ENCODE peak calls at places on chromosomes 12 and 14, in six cellular contexts. One of them, this sample, is unnamed.

GRCh38 chr14:31898835-31899528 is 178.1 kb upstream of the ARHGAP5 start:
- DNase-seq in RWPE1: no peak
- DNase-seq in esophagus squamous epithelium: no peak
- DNase-seq in CD8-positive, alpha-beta T cell: no peak
- DNase-seq in stomach: no peak
- DNase-seq in colonic mucosa: no peak
- DNase-seq in this sample: no peak

GRCh38 chr14:64937821-64938193 is 4.7 kb downstream of the GPX2 start:
- DNase-seq in RWPE1: no peak
- DNase-seq in esophagus squamous epithelium: no peak
- DNase-seq in CD8-positive, alpha-beta T cell: no peak
- DNase-seq in stomach: no peak
- DNase-seq in colonic mucosa: no peak
- DNase-seq in this sample: no peak

GRCh38 chr12:120316798-120317257 is 10.8 kb downstream of the PLA2G1B start:
- DNase-seq in RWPE1: no peak
- DNase-seq in esophagus squamous epithelium: no peak
- DNase-seq in CD8-positive, alpha-beta T cell: no peak
- DNase-seq in stomach: no peak
- DNase-seq in colonic mucosa: no peak
- DNase-seq in this sample: peak

GRCh38 chr12:177336-177979 is 36.5 kb downstream of the SLC6A12 start:
- DNase-seq in RWPE1: no peak
- DNase-seq in esophagus squamous epithelium: no peak
- DNase-seq in CD8-positive, alpha-beta T cell: no peak
- DNase-seq in stomach: no peak
- DNase-seq in colonic mucosa: no peak
- DNase-seq in this sample: no peak

GRCh38 chr14:100825691-100826331 is at the start of gene MEG3:
- DNase-seq in RWPE1: no peak
- DNase-seq in esophagus squamous epithelium: no peak
- DNase-seq in CD8-positive, alpha-beta T cell: no peak
- DNase-seq in stomach: no peak
- DNase-seq in colonic mucosa: no peak
- DNase-seq in this sample: no peak

GRCh38 chr12:13116971-13117370 is 13.5 kb upstream of the GSG1 start:
- DNase-seq in RWPE1: no peak
- DNase-seq in esophagus squamous epithelium: no peak
- DNase-seq in CD8-positive, alpha-beta T cell: no peak
- DNase-seq in stomach: no peak
- DNase-seq in colonic mucosa: no peak
- DNase-seq in this sample: no peak

GRCh38 chr12:1925125-1925963 is 6.9 kb upstream of the CACNA2D4 start:
- DNase-seq in RWPE1: no peak
- DNase-seq in esophagus squamous epithelium: no peak
- DNase-seq in CD8-positive, alpha-beta T cell: peak
- DNase-seq in stomach: peak
- DNase-seq in colonic mucosa: peak
- DNase-seq in this sample: peak

GRCh38 chr12:122843472-122843871 is 8.2 kb downstream of the HIP1R start:
- DNase-seq in RWPE1: no peak
- DNase-seq in esophagus squamous epithelium: no peak
- DNase-seq in CD8-positive, alpha-beta T cell: no peak
- DNase-seq in stomach: no peak
- DNase-seq in colonic mucosa: no peak
- DNase-seq in this sample: peak

GRCh38 chr12:94973202-94973601 is 30.3 kb downstream of the NDUFA12 start:
- DNase-seq in RWPE1: no peak
- DNase-seq in esophagus squamous epithelium: no peak
- DNase-seq in CD8-positive, alpha-beta T cell: no peak
- DNase-seq in stomach: no peak
- DNase-seq in colonic mucosa: no peak
- DNase-seq in this sample: no peak

GRCh38 chr14:106790189-106791036 is 1264.0 kb downstream of the TMEM121 start:
- DNase-seq in RWPE1: peak
- DNase-seq in esophagus squamous epithelium: no peak
- DNase-seq in CD8-positive, alpha-beta T cell: peak
- DNase-seq in stomach: peak
- DNase-seq in colonic mucosa: peak
- DNase-seq in this sample: peak

GRCh38 chr14:75631453-75631831 is 29.2 kb downstream of the ERG28 start:
- DNase-seq in RWPE1: no peak
- DNase-seq in esophagus squamous epithelium: no peak
- DNase-seq in CD8-positive, alpha-beta T cell: no peak
- DNase-seq in stomach: no peak
- DNase-seq in colonic mucosa: no peak
- DNase-seq in this sample: no peak

GRCh38 chr12:110741795-110742717 is 635 bp downstream of the PPP1CC start:
- DNase-seq in RWPE1: peak
- DNase-seq in esophagus squamous epithelium: no peak
- DNase-seq in CD8-positive, alpha-beta T cell: peak
- DNase-seq in stomach: peak
- DNase-seq in colonic mucosa: peak
- DNase-seq in this sample: peak

GRCh38 chr12:50579757-50580267 is 75.0 kb downstream of the DIP2B start:
- DNase-seq in RWPE1: peak
- DNase-seq in esophagus squamous epithelium: no peak
- DNase-seq in CD8-positive, alpha-beta T cell: no peak
- DNase-seq in stomach: no peak
- DNase-seq in colonic mucosa: no peak
- DNase-seq in this sample: no peak

GRCh38 chr12:50580436-50580835 is 75.7 kb downstream of the DIP2B start:
- DNase-seq in RWPE1: no peak
- DNase-seq in esophagus squamous epithelium: no peak
- DNase-seq in CD8-positive, alpha-beta T cell: no peak
- DNase-seq in stomach: no peak
- DNase-seq in colonic mucosa: no peak
- DNase-seq in this sample: no peak

GRCh38 chr12:50584135-50584534 is 79.3 kb downstream of the DIP2B start:
- DNase-seq in RWPE1: no peak
- DNase-seq in esophagus squamous epithelium: no peak
- DNase-seq in CD8-positive, alpha-beta T cell: no peak
- DNase-seq in stomach: no peak
- DNase-seq in colonic mucosa: no peak
- DNase-seq in this sample: no peak

DNA sequence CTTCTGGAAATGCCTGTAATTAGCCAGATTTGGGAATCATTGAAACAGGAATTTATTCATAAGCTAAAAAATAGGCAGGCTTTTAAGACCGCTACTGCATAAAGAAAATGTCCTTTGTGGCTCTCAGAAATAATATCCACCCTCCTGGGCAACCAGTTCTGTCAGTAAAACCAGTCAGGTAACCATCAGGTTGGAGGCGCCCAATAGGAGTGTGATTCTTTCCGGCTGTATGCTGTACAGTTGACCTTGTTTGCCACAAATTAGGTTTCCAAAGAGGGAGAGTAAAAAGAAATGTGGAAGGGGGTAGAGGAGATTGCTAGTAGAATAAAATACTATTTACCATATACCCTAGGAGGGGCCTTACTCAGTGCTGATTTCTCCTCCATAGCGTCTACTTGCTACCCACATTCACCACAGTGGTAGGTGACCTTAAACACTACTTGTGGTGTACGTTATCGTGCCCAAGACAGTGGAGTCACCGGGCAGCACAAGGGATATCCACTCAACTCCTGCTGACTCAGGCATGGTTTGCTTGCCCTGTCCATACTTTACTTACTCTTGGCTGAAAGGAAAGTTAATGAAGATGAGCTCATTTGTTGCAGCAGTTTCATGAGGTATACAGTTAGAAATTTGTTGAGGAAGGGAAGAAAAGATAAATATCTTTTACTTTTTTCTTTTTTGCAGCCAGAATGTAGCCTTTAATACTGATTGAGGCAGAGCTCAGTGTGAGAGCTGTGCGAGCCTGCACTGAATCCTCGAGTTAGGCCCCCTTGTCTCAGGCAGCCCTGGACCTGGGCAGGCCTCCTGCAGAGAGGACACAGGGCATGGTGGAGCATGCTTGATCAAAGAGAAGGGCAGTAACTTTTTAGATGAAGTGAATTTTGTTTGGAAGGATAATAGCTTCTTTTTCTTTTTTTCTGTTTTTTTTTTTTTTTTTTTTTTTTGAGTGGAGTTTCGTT is 76.7 kb downstream of the DIP2B start:
- DNase-seq in RWPE1: no peak
- DNase-seq in esophagus squamous epithelium: no peak
- DNase-seq in CD8-positive, alpha-beta T cell: no peak
- DNase-seq in stomach: no peak
- DNase-seq in colonic mucosa: no peak
- DNase-seq in this sample: no peak
- H3K27ac ChIP-seq in RWPE1: no peak
- H3K27ac ChIP-seq in esophagus squamous epithelium: peak
- H3K27ac ChIP-seq in CD8-positive, alpha-beta T cell: no peak
- H3K27ac ChIP-seq in stomach: no peak
- H3K27ac ChIP-seq in colonic mucosa: no peak
- H3K27ac ChIP-seq in this sample: no peak

GRCh38 chr12:81888341-81888740 is 129.2 kb upstream of the PPFIA2 start:
- DNase-seq in RWPE1: no peak
- DNase-seq in esophagus squamous epithelium: no peak
- DNase-seq in CD8-positive, alpha-beta T cell: no peak
- DNase-seq in stomach: no peak
- DNase-seq in colonic mucosa: no peak
- DNase-seq in this sample: no peak

DNA sequence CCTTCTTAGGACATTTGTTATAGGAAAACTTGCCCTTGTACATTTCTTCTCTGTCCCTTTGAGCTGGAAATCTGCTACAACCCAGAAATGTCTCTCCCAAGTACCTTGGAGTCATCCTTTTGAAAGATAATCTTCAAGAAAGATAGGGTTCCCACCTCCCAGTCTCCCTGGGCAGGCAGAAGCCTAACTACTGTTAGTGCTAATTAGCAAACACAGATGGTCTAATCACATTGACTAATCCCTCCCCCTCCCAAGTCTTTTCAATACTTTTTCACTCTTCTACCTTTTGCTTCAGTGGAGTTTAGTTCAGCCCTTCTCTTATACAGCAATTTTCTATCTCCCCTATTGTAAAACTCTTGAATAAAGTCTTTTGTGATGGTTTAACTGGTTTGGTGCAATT is 129.8 kb upstream of the PPFIA2 start:
- DNase-seq in RWPE1: no peak
- DNase-seq in esophagus squamous epithelium: no peak
- DNase-seq in CD8-positive, alpha-beta T cell: no peak
- DNase-seq in stomach: no peak
- DNase-seq in colonic mucosa: no peak
- DNase-seq in this sample: no peak
- H3K27ac ChIP-seq in RWPE1: no peak
- H3K27ac ChIP-seq in esophagus squamous epithelium: no peak
- H3K27ac ChIP-seq in CD8-positive, alpha-beta T cell: no peak
- H3K27ac ChIP-seq in stomach: no peak
- H3K27ac ChIP-seq in colonic mucosa: no peak
- H3K27ac ChIP-seq in this sample: no peak

GRCh38 chr12:53244337-53244736 is 12.3 kb upstream of the RARG start:
- DNase-seq in RWPE1: no peak
- DNase-seq in esophagus squamous epithelium: no peak
- DNase-seq in CD8-positive, alpha-beta T cell: no peak
- DNase-seq in stomach: no peak
- DNase-seq in colonic mucosa: no peak
- DNase-seq in this sample: no peak
- H3K27ac ChIP-seq in RWPE1: no peak
- H3K27ac ChIP-seq in esophagus squamous epithelium: no peak
- H3K27ac ChIP-seq in CD8-positive, alpha-beta T cell: no peak
- H3K27ac ChIP-seq in stomach: no peak
- H3K27ac ChIP-seq in colonic mucosa: no peak
- H3K27ac ChIP-seq in this sample: no peak

GRCh38 chr12:105032703-105033357 is 46.7 kb downstream of the NOPCHAP1 start:
- DNase-seq in RWPE1: no peak
- DNase-seq in esophagus squamous epithelium: no peak
- DNase-seq in CD8-positive, alpha-beta T cell: no peak
- DNase-seq in stomach: no peak
- DNase-seq in colonic mucosa: no peak
- DNase-seq in this sample: no peak
- H3K27ac ChIP-seq in RWPE1: no peak
- H3K27ac ChIP-seq in esophagus squamous epithelium: no peak
- H3K27ac ChIP-seq in CD8-positive, alpha-beta T cell: no peak
- H3K27ac ChIP-seq in stomach: no peak
- H3K27ac ChIP-seq in colonic mucosa: no peak
- H3K27ac ChIP-seq in this sample: no peak

GRCh38 chr12:31732926-31733548 is 4.2 kb upstream of the AMN1 start:
- DNase-seq in RWPE1: peak
- DNase-seq in esophagus squamous epithelium: no peak
- DNase-seq in CD8-positive, alpha-beta T cell: no peak
- DNase-seq in stomach: no peak
- DNase-seq in colonic mucosa: no peak
- DNase-seq in this sample: no peak
- H3K27ac ChIP-seq in RWPE1: peak
- H3K27ac ChIP-seq in esophagus squamous epithelium: peak
- H3K27ac ChIP-seq in CD8-positive, alpha-beta T cell: no peak
- H3K27ac ChIP-seq in stomach: peak
- H3K27ac ChIP-seq in colonic mucosa: peak
- H3K27ac ChIP-seq in this sample: peak

DNA sequence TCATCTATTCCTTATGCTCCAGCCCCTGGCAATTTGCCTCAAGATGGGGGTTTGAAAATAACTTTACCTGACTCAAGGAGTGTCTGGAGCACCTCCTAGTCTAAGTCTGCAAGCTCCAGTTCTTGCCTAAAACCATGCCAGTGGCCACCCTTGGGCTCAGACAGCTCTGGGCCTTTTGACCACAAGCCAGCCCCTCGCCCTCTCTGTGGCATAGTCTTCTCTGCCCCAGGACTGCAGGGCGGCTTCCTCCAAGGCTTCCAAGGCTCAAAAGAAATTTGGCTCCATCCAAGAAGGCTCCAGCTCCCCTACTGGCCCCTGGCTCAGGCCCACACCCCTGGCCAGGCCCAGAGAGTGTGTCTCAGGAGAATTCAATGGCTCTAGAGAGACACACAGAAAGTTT is 14.8 kb downstream of the ACVRL1 start:
- DNase-seq in RWPE1: no peak
- DNase-seq in esophagus squamous epithelium: no peak
- DNase-seq in CD8-positive, alpha-beta T cell: no peak
- DNase-seq in stomach: no peak
- DNase-seq in colonic mucosa: no peak
- DNase-seq in this sample: no peak
- H3K27ac ChIP-seq in RWPE1: no peak
- H3K27ac ChIP-seq in esophagus squamous epithelium: peak
- H3K27ac ChIP-seq in CD8-positive, alpha-beta T cell: no peak
- H3K27ac ChIP-seq in stomach: no peak
- H3K27ac ChIP-seq in colonic mucosa: peak
- H3K27ac ChIP-seq in this sample: peak

This sample was measured in lower lobe of right lung.